ENCODE peak calls at places on chromosomes 13 and 19, in four cellular contexts. One of them, this sample, is unnamed. For H3K27me3, the result is how much of the 10 kb centered on the place peaks cover.

GRCh38 chr19:3358919-3359849 is 7.2 kb upstream of the NFIC start:
- DNase-seq in tibial nerve: no peak
- DNase-seq in left ventricle myocardium inferior: peak
- DNase-seq in BJ: no peak
- DNase-seq in this sample: no peak

GRCh38 chr19:916645-917322 is 349 bp upstream of the KISS1R start:
- DNase-seq in tibial nerve: no peak
- DNase-seq in left ventricle myocardium inferior: no peak
- DNase-seq in BJ: no peak
- DNase-seq in this sample: no peak

GRCh38 chr19:48329167-48329891 is 4.0 kb downstream of the EMP3 start:
- DNase-seq in tibial nerve: no peak
- DNase-seq in left ventricle myocardium inferior: no peak
- DNase-seq in BJ: no peak
- DNase-seq in this sample: peak

GRCh38 chr13:74871671-74872070 is 610.3 kb downstream of the TBC1D4 start:
- DNase-seq in tibial nerve: no peak
- DNase-seq in left ventricle myocardium inferior: no peak
- DNase-seq in BJ: peak
- DNase-seq in this sample: no peak

GRCh38 chr13:33265133-33265532 is 20.4 kb downstream of the STARD13 start:
- DNase-seq in tibial nerve: no peak
- DNase-seq in left ventricle myocardium inferior: no peak
- DNase-seq in BJ: no peak
- DNase-seq in this sample: no peak

GRCh38 chr19:40614595-40615411 is 13.6 kb downstream of the LTBP4 start:
- DNase-seq in tibial nerve: peak
- DNase-seq in left ventricle myocardium inferior: peak
- DNase-seq in BJ: peak
- DNase-seq in this sample: peak

GRCh38 chr13:28526876-28527275 is 31.9 kb upstream of the FLT1 start:
- DNase-seq in tibial nerve: no peak
- DNase-seq in left ventricle myocardium inferior: no peak
- DNase-seq in BJ: no peak
- DNase-seq in this sample: no peak

GRCh38 chr19:20167020-20167644 is at the start of gene ZNF486:
- DNase-seq in tibial nerve: peak
- DNase-seq in left ventricle myocardium inferior: peak
- DNase-seq in BJ: peak
- DNase-seq in this sample: peak

GRCh38 chr13:114151565-114152284 is 19.3 kb upstream of the RASA3 start:
- DNase-seq in tibial nerve: no peak
- DNase-seq in left ventricle myocardium inferior: no peak
- DNase-seq in BJ: no peak
- DNase-seq in this sample: peak

GRCh38 chr13:110493613-110494012 is 67.9 kb downstream of the RAB20 start:
- DNase-seq in tibial nerve: no peak
- DNase-seq in left ventricle myocardium inferior: no peak
- DNase-seq in BJ: no peak
- DNase-seq in this sample: no peak

GRCh38 chr19:32859591-32859990 is 10.0 kb downstream of the SLC7A9 start:
- DNase-seq in tibial nerve: no peak
- DNase-seq in left ventricle myocardium inferior: no peak
- DNase-seq in BJ: no peak
- DNase-seq in this sample: no peak

GRCh38 chr13:41780736-41781708 is 179.9 kb downstream of the VWA8 start:
- DNase-seq in tibial nerve: no peak
- DNase-seq in left ventricle myocardium inferior: no peak
- DNase-seq in BJ: peak
- DNase-seq in this sample: peak

GRCh38 chr13:72463561-72463960 is 263.9 kb downstream of the MZT1 start:
- DNase-seq in tibial nerve: no peak
- DNase-seq in left ventricle myocardium inferior: no peak
- DNase-seq in BJ: no peak
- DNase-seq in this sample: no peak

GRCh38 chr19:55353803-55354697 is 469 bp downstream of the COX6B2 start:
- DNase-seq in tibial nerve: no peak
- DNase-seq in left ventricle myocardium inferior: peak
- DNase-seq in BJ: no peak
- DNase-seq in this sample: no peak

DNA sequence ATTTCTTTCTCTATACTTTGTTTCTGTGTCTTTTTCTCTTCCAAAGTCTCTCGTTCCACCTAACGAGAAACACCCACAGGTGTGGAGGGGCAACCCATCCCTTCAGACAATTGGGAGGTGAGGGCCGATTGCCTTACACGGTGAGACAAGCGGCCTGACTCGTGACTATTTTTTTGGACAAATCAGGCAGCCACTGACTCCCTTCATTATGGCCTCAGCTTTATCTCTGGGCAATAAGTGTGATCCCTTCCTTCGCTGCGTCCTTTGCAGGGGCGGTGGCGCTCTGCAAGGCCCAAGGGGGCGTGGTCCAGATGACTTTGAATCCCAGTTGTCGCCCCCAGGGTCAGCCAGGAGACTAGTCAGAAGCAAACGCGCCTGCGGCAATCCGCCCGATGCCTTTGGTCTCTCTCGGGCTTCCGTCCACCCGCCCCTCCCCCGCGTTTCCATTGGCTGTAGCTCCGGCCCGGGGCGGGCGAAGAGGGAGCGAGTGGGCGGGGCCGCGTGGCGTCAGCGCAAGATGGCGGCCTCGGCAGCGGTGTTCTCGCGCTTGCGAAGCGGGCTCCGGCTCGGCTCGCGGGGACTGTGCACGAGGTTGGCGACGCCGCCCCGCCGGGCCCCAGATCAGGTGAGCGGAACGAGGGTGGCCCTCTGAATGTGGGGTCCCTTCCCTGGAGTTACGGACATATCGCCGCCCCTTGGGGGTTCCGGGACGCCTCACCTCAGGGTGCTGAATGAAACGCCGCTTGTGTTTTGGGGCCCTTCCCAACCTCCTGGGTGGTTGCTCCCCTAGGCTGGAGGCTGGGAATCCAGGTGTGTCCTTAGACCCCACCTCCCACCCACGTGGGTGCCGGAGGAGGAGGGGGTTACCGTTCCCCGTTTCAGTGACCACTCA is at the start of gene TIMM50:
- DNase-seq in tibial nerve: peak
- DNase-seq in left ventricle myocardium inferior: peak
- DNase-seq in BJ: peak
- DNase-seq in this sample: peak
- TF ChIP-seq CTCF in tibial nerve: no peak
- TF ChIP-seq CTCF in left ventricle myocardium inferior: no peak
- TF ChIP-seq CTCF in BJ: no peak
- TF ChIP-seq CTCF in this sample: no peak

DNA sequence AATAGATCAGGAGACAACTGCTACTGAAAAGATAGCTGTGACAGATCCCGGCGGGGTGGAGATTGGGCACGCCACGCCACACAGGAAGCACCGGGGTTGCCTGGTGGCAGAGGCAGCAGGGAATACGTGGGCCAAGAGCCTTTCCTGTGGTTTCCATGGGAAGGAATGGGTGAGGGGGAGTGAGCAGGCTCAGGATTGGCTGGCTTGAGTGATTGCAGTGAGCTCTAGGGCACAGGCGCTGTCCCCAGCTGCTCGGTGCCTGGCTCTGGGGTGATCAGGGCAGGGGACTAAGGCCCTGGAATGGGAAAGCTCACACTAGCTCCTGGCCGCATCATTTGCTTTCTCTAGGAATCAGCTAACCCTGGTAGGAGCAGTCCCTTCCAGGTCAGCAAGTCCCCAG is 166.1 kb downstream of the USP12 start:
- DNase-seq in tibial nerve: no peak
- DNase-seq in left ventricle myocardium inferior: no peak
- DNase-seq in BJ: no peak
- DNase-seq in this sample: no peak
- H3K27me3 ChIP-seq in tibial nerve: under half
- H3K27me3 ChIP-seq in left ventricle myocardium inferior: under half
- H3K27me3 ChIP-seq in BJ: under half
- H3K27me3 ChIP-seq in this sample: half or more

DNA sequence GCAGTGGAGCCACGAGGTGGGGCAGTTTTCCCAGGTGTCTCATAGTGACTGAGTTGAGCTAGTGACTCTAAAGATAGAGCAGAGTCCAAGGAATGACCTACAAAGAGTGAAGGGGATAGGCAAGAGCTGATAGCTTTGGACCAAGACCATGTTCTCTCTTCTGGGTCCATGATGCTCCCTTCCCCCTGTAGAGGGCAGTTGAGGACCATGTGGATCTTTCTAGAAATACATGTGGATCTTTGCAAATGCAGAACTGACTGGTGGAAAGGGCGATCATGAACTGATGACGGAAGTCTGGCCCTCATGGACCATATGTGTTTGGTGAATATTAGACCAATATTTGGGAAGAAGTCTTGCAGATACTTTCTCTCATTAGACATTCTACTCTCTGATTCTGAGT is 6.9 kb downstream of the PSG1 start:
- DNase-seq in tibial nerve: no peak
- DNase-seq in left ventricle myocardium inferior: no peak
- DNase-seq in BJ: no peak
- DNase-seq in this sample: no peak
- TF ChIP-seq CTCF in tibial nerve: no peak
- TF ChIP-seq CTCF in left ventricle myocardium inferior: no peak
- TF ChIP-seq CTCF in BJ: no peak
- TF ChIP-seq CTCF in this sample: peak

DNA sequence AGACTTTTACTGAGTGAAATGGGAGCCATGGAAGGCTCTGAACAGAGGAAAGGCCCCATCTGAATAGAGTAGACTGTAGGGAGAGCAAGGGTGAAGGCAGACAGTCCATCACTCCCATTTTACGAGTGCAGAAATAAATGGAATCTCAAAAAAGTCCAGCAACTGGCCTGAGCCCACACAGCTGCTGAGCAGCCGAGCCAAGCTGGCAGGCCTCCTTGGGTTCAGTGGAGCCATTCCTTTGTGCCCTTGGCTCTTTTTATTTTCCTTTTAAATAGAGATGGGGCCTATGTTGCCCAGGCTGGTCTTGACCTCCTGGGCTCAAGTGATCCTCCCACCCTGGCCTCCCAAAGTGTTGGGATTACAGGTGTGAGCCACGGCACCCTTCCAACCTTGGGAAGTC is 1.0 kb upstream of the MYH14 start:
- DNase-seq in tibial nerve: no peak
- DNase-seq in left ventricle myocardium inferior: no peak
- DNase-seq in BJ: no peak
- DNase-seq in this sample: no peak
- H3K27me3 ChIP-seq in tibial nerve: under half
- H3K27me3 ChIP-seq in left ventricle myocardium inferior: half or more
- H3K27me3 ChIP-seq in BJ: under half
- H3K27me3 ChIP-seq in this sample: under half

GRCh38 chr13:93243375-93244063 is 16.9 kb downstream of the GPC6 start:
- DNase-seq in tibial nerve: no peak
- DNase-seq in left ventricle myocardium inferior: no peak
- DNase-seq in BJ: no peak
- DNase-seq in this sample: no peak

GRCh38 chr13:93246069-93246468 is 19.5 kb downstream of the GPC6 start:
- DNase-seq in tibial nerve: no peak
- DNase-seq in left ventricle myocardium inferior: no peak
- DNase-seq in BJ: no peak
- DNase-seq in this sample: no peak

GRCh38 chr13:93248627-93249047 is 22.0 kb downstream of the GPC6 start:
- DNase-seq in tibial nerve: no peak
- DNase-seq in left ventricle myocardium inferior: no peak
- DNase-seq in BJ: no peak
- DNase-seq in this sample: no peak

GRCh38 chr13:93244918-93245280 is 18.3 kb downstream of the GPC6 start:
- DNase-seq in tibial nerve: no peak
- DNase-seq in left ventricle myocardium inferior: no peak
- DNase-seq in BJ: no peak
- DNase-seq in this sample: peak

DNA sequence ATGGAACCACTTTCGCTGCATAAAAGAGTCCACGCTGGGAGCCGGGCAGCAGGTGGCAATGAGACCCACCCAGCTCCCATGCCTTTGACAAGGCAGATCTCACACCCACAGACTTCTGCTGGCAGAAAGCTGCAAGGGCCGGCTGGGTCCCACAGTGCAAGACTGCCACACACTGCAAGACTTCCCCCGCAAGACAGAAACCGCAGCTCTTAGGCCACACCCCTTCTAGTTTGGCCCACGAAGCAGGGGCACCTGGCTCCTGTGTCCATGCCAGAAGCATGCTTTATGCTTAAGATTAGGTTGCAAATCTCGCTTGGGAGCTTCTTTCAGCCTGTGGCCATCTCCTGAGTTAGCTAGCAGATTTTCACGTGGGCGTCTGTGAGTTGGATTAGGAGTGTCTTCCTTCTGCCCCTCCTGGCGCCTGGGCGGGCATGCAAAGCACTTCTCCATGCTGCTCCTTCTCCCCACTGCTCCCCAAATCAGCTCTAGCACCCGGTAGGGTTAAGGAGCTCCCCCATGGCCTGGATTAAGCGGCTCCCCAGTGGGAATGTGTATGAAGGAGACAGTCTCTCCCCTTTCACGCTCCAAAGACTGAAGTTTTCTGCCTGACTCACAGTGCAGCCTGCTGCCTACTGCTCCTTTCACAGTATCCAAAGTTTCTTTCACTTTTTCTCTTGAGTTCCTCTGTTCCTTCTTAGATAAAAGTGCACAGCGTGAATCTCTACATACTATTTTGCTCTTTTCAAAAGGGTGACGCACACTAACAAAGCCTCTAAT is 17.7 kb downstream of the GPC6 start:
- DNase-seq in tibial nerve: no peak
- DNase-seq in left ventricle myocardium inferior: no peak
- DNase-seq in BJ: no peak
- DNase-seq in this sample: no peak
- TF ChIP-seq CTCF in tibial nerve: no peak
- TF ChIP-seq CTCF in left ventricle myocardium inferior: no peak
- TF ChIP-seq CTCF in BJ: no peak
- TF ChIP-seq CTCF in this sample: no peak

DNA sequence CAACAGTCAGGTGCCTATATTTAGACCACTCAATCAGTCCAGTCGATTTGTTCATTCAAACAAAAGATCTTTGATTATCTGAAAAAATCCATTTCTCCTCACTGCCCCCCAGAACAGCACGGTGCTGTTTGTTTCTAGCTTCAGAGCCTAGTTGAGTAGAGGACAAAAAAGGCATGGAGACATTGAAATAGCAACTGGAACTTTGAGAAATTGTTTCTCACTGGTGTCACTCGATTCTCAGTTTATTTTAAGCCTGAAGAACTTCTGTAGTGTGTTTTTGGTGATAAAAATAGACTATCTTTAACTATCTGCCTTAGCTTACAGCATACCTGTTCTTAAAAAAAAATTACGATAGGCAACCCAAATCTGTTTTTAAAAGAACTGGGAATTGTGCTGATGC is 67.1 kb downstream of the ARHGAP35 start:
- DNase-seq in tibial nerve: no peak
- DNase-seq in left ventricle myocardium inferior: no peak
- DNase-seq in BJ: no peak
- DNase-seq in this sample: no peak
- H3K27me3 ChIP-seq in tibial nerve: under half
- H3K27me3 ChIP-seq in left ventricle myocardium inferior: under half
- H3K27me3 ChIP-seq in BJ: under half
- H3K27me3 ChIP-seq in this sample: under half

GRCh38 chr19:27746691-27747380 is 1466.1 kb downstream of the UQCRFS1 start:
- DNase-seq in tibial nerve: no peak
- DNase-seq in left ventricle myocardium inferior: peak
- DNase-seq in BJ: no peak
- DNase-seq in this sample: no peak
- TF ChIP-seq CTCF in tibial nerve: no peak
- TF ChIP-seq CTCF in left ventricle myocardium inferior: peak
- TF ChIP-seq CTCF in BJ: peak
- TF ChIP-seq CTCF in this sample: peak

This sample was measured in foreskin keratinocyte.